ENCODE peak calls at places on chromosomes 2 and 18, in seven cellular contexts. H is epithelial cell of prostate; G is immature natural killer cell; Y is activated CD8-positive, alpha-beta memory T cell treated with anti-CD3 and anti-CD28 coated beads for 24 hours; J is NCI-H1417; S is GM04503; P is EL. F is an unnamed sample.
A peak's percentile ranks its signal among the peaks of the same experiment; 100 is the strongest.

GRCh38 chr2:65186872-65187851 is 40.5 kb upstream of the ACTR2 start:
- DNase-seq in H (no peak), G (peak; percentile 34), Y (peak; percentile 83), J (peak; percentile 71), S (peak; percentile 27), P (peak; percentile 67), F (no peak)

GRCh38 chr2:240604291-240604938 is 17.9 kb downstream of the CAPN10 start:
- DNase-seq in H (no peak), G (no peak), Y (no peak), J (peak; percentile 63), S (no peak), P (peak; percentile 63), F (peak; percentile 75)

GRCh38 chr2:182098648-182099047 is 113.0 kb downstream of the PPP1R1C start:
- DNase-seq in H (no peak), G (no peak), Y (no peak), J (no peak), S (no peak), P (no peak), F (no peak)

GRCh38 chr2:238702276-238702675 is 145.6 kb upstream of the TWIST2 start:
- DNase-seq in H (no peak), G (no peak), Y (peak; percentile 45), J (no peak), S (no peak), P (no peak), F (no peak)

GRCh38 chr2:234690569-234691225 is 193.8 kb upstream of the ARL4C start:
- DNase-seq in H (no peak), G (no peak), Y (no peak), J (peak; percentile 99), S (peak; percentile 45), P (no peak), F (no peak)

GRCh38 chr18:13369756-13370510 is 151.4 kb downstream of the LDLRAD4 start:
- DNase-seq in H (no peak), G (no peak), Y (peak; percentile 54), J (peak; percentile 64), S (no peak), P (no peak), F (no peak)

GRCh38 chr2:288002-288742 is at the start of gene ALKAL2:
- DNase-seq in H (no peak), G (peak; percentile 17), Y (peak; percentile 65), J (peak; percentile 51), S (no peak), P (no peak), F (no peak)

GRCh38 chr2:235406420-235406819 is 87.4 kb upstream of the AGAP1 start:
- DNase-seq in H (no peak), G (no peak), Y (no peak), J (no peak), S (no peak), P (no peak), F (no peak)

GRCh38 chr18:7840445-7840844 is 273.3 kb downstream of the PTPRM start:
- DNase-seq in H (no peak), G (no peak), Y (no peak), J (no peak), S (no peak), P (no peak), F (no peak)

GRCh38 chr2:163719278-163719677 is 16.5 kb downstream of the FIGN start:
- DNase-seq in H (no peak), G (no peak), Y (no peak), J (no peak), S (no peak), P (no peak), F (no peak)

GRCh38 chr2:206915136-206915535 is 24.2 kb upstream of the CPO start:
- DNase-seq in H (peak; percentile 87), G (no peak), Y (no peak), J (no peak), S (peak; percentile 50), P (peak; percentile 80), F (no peak)

GRCh38 chr2:160225722-160226121 is 25.6 kb upstream of the ITGB6 start:
- DNase-seq in H (no peak), G (no peak), Y (no peak), J (peak; percentile 0), S (no peak), P (no peak), F (no peak)